ENCODE peak calls at places on chromosomes 1 and 21, in five cellular contexts. A is amygdala; J is CD8-positive, alpha-beta memory T cell; K is uterus; H is LoVo. G is an unnamed sample.

GRCh38 chr21:44054710-44055109 is 42.6 kb downstream of the TRAPPC10 start:
- DNase-seq in J (no peak), A (no peak), H (no peak), K (no peak), G (no peak)

GRCh38 chr1:156750932-156751723 is at the start of gene HDGF:
- DNase-seq in K (peak), J (peak), H (no peak), A (peak), G (peak)

GRCh38 chr1:228415853-228416216 is 826 bp downstream of the TRIM17 start:
- DNase-seq in J (peak), H (no peak), K (no peak), A (no peak), G (no peak)

GRCh38 chr1:40036574-40036973 is 4.0 kb upstream of the CAP1 start:
- DNase-seq in J (no peak), A (no peak), H (no peak), K (peak), G (peak)

GRCh38 chr1:211328866-211329265 is 2.2 kb downstream of the TRAF5 start:
- DNase-seq in H (no peak), K (no peak), J (no peak), A (no peak), G (no peak)

GRCh38 chr1:225481738-225482137 is 53.9 kb upstream of the LBR start:
- DNase-seq in H (no peak), A (no peak), K (no peak), J (no peak), G (no peak)

GRCh38 chr1:207221934-207222351 is 99.5 kb upstream of the CD55 start:
- DNase-seq in H (no peak), A (no peak), J (no peak), K (no peak), G (no peak)

GRCh38 chr1:236458991-236459390 is 64.8 kb upstream of the LGALS8 start:
- DNase-seq in A (no peak), J (no peak), H (no peak), K (no peak), G (no peak)

GRCh38 chr1:7152655-7153054 is 367.4 kb downstream of the CAMTA1 start:
- DNase-seq in K (no peak), H (no peak), A (no peak), J (no peak), G (no peak)

GRCh38 chr1:74426208-74426932 is 86.0 kb downstream of the LRRC53 start:
- DNase-seq in H (no peak), J (no peak), A (no peak), K (no peak), G (no peak)

GRCh38 chr1:7516341-7516740 is 254.8 kb upstream of the VAMP3 start:
- DNase-seq in A (no peak), H (no peak), J (no peak), K (no peak), G (no peak)

GRCh38 chr1:79603862-79604261 is 597.3 kb upstream of the ADGRL4 start:
- DNase-seq in A (no peak), H (no peak), J (no peak), K (no peak), G (no peak)

GRCh38 chr1:183812686-183813569 is 8.0 kb downstream of the RGL1 start:
- DNase-seq in J (no peak), A (no peak), H (no peak), K (no peak), G (peak)

GRCh38 chr1:25549273-25550154 is 6.1 kb downstream of the LDLRAP1 start:
- DNase-seq in A (no peak), J (peak), K (no peak), H (peak), G (peak)

GRCh38 chr1:90718411-90719320 is 1.6 kb upstream of the BARHL2 start:
- DNase-seq in J (no peak), H (no peak), A (no peak), K (no peak), G (no peak)

GRCh38 chr21:35619184-35619583 is 441.1 kb downstream of the SETD4 start:
- DNase-seq in A (no peak), J (no peak), H (no peak), K (no peak), G (peak)

GRCh38 chr1:10507111-10507879 is 32.5 kb downstream of the PEX14 start:
- DNase-seq in K (peak), H (peak), A (peak), J (peak), G (peak)

GRCh38 chr1:95375201-95375600 is 141.2 kb downstream of the RWDD3 start:
- DNase-seq in K (no peak), J (no peak), A (no peak), H (no peak), G (no peak)

GRCh38 chr1:22717038-22717758 is 6.6 kb downstream of the EPHB2 start:
- DNase-seq in A (no peak), H (peak), J (no peak), K (no peak), G (no peak)

GRCh38 chr1:113701429-113701828 is 57.9 kb downstream of the PHTF1 start:
- DNase-seq in J (no peak), K (no peak), A (no peak), H (no peak), G (peak)

GRCh38 chr1:20426923-20427322 is 59.1 kb downstream of the CAMK2N1 start:
- DNase-seq in H (peak), K (no peak), A (no peak), J (no peak), G (peak)

GRCh38 chr1:196738730-196739129 is 35.9 kb upstream of the CFHR3 start:
- DNase-seq in A (no peak), H (no peak), J (no peak), K (no peak), G (no peak)

GRCh38 chr1:44076093-44076492 is 42.5 kb upstream of the KLF17 start:
- DNase-seq in H (no peak), A (no peak), J (no peak), K (no peak), G (no peak)

GRCh38 chr1:26993237-26994019 is at the start of gene TRNP1:
- DNase-seq in H (peak), J (peak), A (peak), K (peak), G (peak)

GRCh38 chr1:228405200-228405978 is 1.2 kb downstream of the TRIM11 start:
- DNase-seq in A (no peak), H (no peak), J (no peak), K (no peak), G (peak)

GRCh38 chr1:52238474-52238873 is 96.6 kb downstream of the ZFYVE9 start:
- DNase-seq in J (no peak), K (no peak), H (no peak), A (no peak), G (peak)

GRCh38 chr1:117051224-117052064 is 8.7 kb upstream of the TTF2 start:
- DNase-seq in H (no peak), A (no peak), J (no peak), K (no peak), G (peak)

GRCh38 chr1:1259540-1259939 is 13.0 kb upstream of the C1QTNF12 start:
- DNase-seq in H (no peak), J (no peak), K (no peak), A (no peak), G (no peak)

GRCh38 chr21:35025206-35026152 is 23.6 kb downstream of the RUNX1 start:
- DNase-seq in A (no peak), J (no peak), K (no peak), H (no peak), G (no peak)

GRCh38 chr1:25431495-25432363 is 1.0 kb downstream of the MACO1 start:
- DNase-seq in A (peak), H (no peak), J (peak), K (peak), G (peak)

GRCh38 chr1:116374340-116375164 is 1.5 kb downstream of the ATP1A1 start:
- DNase-seq in H (no peak), A (peak), J (peak), K (no peak), G (peak)

GRCh38 chr1:83011270-83011669 is 987.7 kb downstream of the TTLL7 start:
- DNase-seq in K (no peak), H (no peak), J (no peak), A (no peak), G (no peak)

GRCh38 chr1:54114001-54114400 is 38.8 kb downstream of the CDCP2 start:
- DNase-seq in H (no peak), A (no peak), K (no peak), J (no peak), G (no peak)

GRCh38 chr1:228804640-228805413 is 69.5 kb downstream of the RHOU start:
- DNase-seq in K (peak), H (no peak), J (no peak), A (no peak), G (no peak)

GRCh38 chr1:57272150-57272549 is 151.7 kb downstream of the DAB1 start:
- DNase-seq in J (no peak), A (no peak), K (no peak), H (no peak), G (no peak)

GRCh38 chr1:160101717-160102522 is 3.5 kb upstream of the IGSF8 start:
- DNase-seq in K (no peak), H (no peak), A (no peak), J (no peak), G (no peak)

GRCh38 chr1:194952171-194952570 is 1656.1 kb downstream of the KCNT2 start:
- DNase-seq in A (no peak), K (no peak), J (no peak), H (no peak), G (no peak)

G was measured in endothelial cell of umbilical vein.